ENCODE peak calls at places on chromosomes 2 and 18, in nine cellular contexts. Q, R, J, L, X, V, F, E and D are unnamed samples.

GRCh38 chr2:95307878-95308277 is 10.7 kb downstream of the KCNIP3 start:
- DNase-seq in F (no peak), L (no peak), Q (no peak), V (no peak), J (no peak), R (no peak), X (no peak), E (no peak), D (no peak)

GRCh38 chr2:235287369-235287722 is 206.5 kb upstream of the AGAP1 start:
- DNase-seq in J (peak), R (no peak), Q (no peak), V (no peak), X (no peak), F (no peak), E (no peak), L (no peak), D (no peak)

GRCh38 chr2:191321861-191322662 is 76.9 kb downstream of the MYO1B start:
- DNase-seq in F (no peak), E (no peak), V (no peak), Q (peak), L (no peak), J (peak), X (peak), R (no peak), D (no peak)

GRCh38 chr2:70692256-70692655 is 75.7 kb downstream of the ADD2 start:
- DNase-seq in V (no peak), L (no peak), Q (no peak), J (no peak), E (no peak), X (no peak), R (no peak), F (no peak), D (no peak)

GRCh38 chr2:68217729-68218128 is 34.6 kb downstream of the PPP3R1 start:
- DNase-seq in L (no peak), J (no peak), R (no peak), E (no peak), F (no peak), V (no peak), Q (no peak), X (no peak), D (no peak)

GRCh38 chr2:130823886-130824491 is 12.7 kb upstream of the ARHGEF4 start:
- DNase-seq in F (no peak), Q (no peak), J (no peak), X (no peak), V (no peak), R (no peak), L (no peak), E (no peak), D (no peak)

GRCh38 chr2:164412831-164413230 is 208.5 kb downstream of the GRB14 start:
- DNase-seq in F (no peak), E (no peak), R (no peak), X (no peak), J (no peak), L (no peak), Q (no peak), V (no peak), D (no peak)

GRCh38 chr2:113700186-113700841 is 56.1 kb downstream of the SLC35F5 start:
- DNase-seq in E (peak), R (peak), Q (peak), F (no peak), J (peak), L (no peak), X (peak), V (no peak), D (no peak)

GRCh38 chr2:240522406-240522805 is 35.4 kb downstream of the ANKMY1 start:
- DNase-seq in J (no peak), X (no peak), E (no peak), L (no peak), V (no peak), R (no peak), Q (no peak), F (no peak), D (no peak)

GRCh38 chr2:188369365-188369764 is 77.7 kb downstream of the GULP1 start:
- DNase-seq in Q (peak), J (peak), V (peak), L (peak), F (no peak), X (peak), E (peak), R (peak), D (peak)

GRCh38 chr2:2114745-2115245 is 216.3 kb downstream of the MYT1L start:
- DNase-seq in V (no peak), J (no peak), E (no peak), F (no peak), Q (no peak), L (no peak), X (no peak), R (peak), D (no peak)

GRCh38 chr2:235545369-235546150 is 51.7 kb downstream of the AGAP1 start:
- DNase-seq in R (no peak), X (no peak), Q (no peak), F (no peak), L (no peak), V (peak), E (no peak), J (no peak), D (no peak)

GRCh38 chr2:74497777-74498499 is 1.5 kb downstream of the LBX2 start:
- DNase-seq in X (no peak), F (no peak), V (peak), L (no peak), R (no peak), Q (no peak), J (no peak), E (no peak), D (peak)

GRCh38 chr2:27085670-27086089 is 892 bp upstream of the KHK start:
- DNase-seq in Q (peak), V (peak), X (peak), E (no peak), L (peak), R (no peak), F (peak), J (peak), D (peak)

GRCh38 chr2:42809876-42810125 is 17.4 kb upstream of the HAAO start:
- DNase-seq in E (peak), F (peak), X (peak), Q (peak), V (peak), J (peak), R (peak), L (peak), D (peak)

GRCh38 chr18:79581911-79582310 is 97.7 kb upstream of the CTDP1 start:
- DNase-seq in L (no peak), F (no peak), V (peak), X (no peak), E (no peak), Q (no peak), J (no peak), R (no peak), D (no peak)

GRCh38 chr2:126885701-126886121 is 13.0 kb upstream of the TEX51 start:
- DNase-seq in F (no peak), V (peak), R (no peak), Q (no peak), J (peak), L (no peak), X (no peak), E (no peak), D (no peak)

GRCh38 chr2:8315766-8316165 is 366.1 kb upstream of the ID2 start:
- DNase-seq in E (no peak), L (no peak), J (no peak), Q (no peak), V (no peak), R (no peak), F (no peak), X (peak), D (peak)

DNA sequence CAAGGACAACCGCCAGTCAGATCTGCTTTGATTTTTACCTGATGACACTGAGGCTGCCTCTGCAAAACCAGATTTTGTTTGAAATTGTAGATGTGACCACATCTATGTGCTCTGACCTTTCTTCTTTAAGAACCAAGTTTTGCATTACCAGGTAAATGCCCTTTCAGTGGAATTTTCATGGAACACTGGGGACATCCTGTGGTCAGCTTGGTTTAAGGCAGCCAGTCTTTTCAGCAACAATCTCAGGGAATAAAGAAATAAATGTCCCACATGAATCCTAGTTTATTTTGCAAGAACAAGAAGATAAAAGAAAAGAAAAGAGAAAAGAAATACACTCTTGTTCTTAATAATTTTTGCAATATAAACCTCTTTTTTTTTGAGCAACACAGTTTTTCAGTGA is 90.6 kb downstream of the POU3F3 start:
- DNase-seq in F (no peak), J (peak), L (peak), X (no peak), Q (no peak), E (peak), V (no peak), R (peak), D (peak)
- TF ChIP-seq CTCF in F (no peak), J (no peak), L (peak), X (peak), Q (no peak), E (peak), V (peak), R (peak), D (peak)

DNA sequence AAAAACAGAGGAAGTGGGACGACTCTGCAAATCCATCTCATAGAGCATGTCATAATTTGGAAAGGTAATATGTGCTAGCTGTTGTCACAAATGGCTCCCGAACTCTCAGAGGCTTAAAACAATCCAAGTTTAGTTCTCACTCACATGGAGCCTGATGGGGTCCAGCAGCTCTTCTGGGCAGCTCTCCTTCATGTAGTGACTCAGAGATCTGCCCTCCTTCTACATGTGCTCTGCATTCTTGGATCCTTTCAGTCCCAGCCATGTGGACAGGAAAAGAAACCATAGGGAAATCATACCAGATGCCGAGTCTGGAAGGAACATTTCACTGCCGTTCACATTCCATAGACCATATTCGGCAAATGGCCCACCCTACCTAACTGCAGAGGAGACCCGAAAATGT is 180.1 kb upstream of the APCDD1 start:
- DNase-seq in Q (no peak), L (no peak), V (no peak), F (no peak), E (no peak), R (no peak), X (no peak), J (peak), D (no peak)
- TF ChIP-seq CTCF in Q (no peak), L (no peak), V (no peak), F (no peak), E (no peak), R (no peak), X (no peak), J (no peak), D (no peak)

GRCh38 chr18:77899972-77900754 is 650.5 kb downstream of the GALR1 start:
- DNase-seq in Q (peak), J (peak), F (no peak), E (no peak), V (peak), X (peak), R (no peak), L (peak), D (peak)
- TF ChIP-seq CTCF in Q (peak), J (peak), F (peak), E (no peak), V (peak), X (peak), R (peak), L (peak), D (peak)

GRCh38 chr2:106642679-106643078 is 155.5 kb downstream of the CD8B2 start:
- DNase-seq in F (no peak), X (no peak), Q (no peak), E (no peak), L (no peak), J (peak), V (no peak), R (no peak), D (no peak)

GRCh38 chr2:106638609-106639008 is 151.4 kb downstream of the CD8B2 start:
- DNase-seq in E (no peak), F (no peak), X (no peak), Q (peak), J (no peak), R (no peak), L (no peak), V (no peak), D (no peak)

GRCh38 chr2:106638043-106638442 is 150.9 kb downstream of the CD8B2 start:
- DNase-seq in V (no peak), F (no peak), R (no peak), L (no peak), E (peak), J (peak), X (no peak), Q (no peak), D (no peak)
- TF ChIP-seq CTCF in V (peak), F (no peak), R (peak), L (peak), E (peak), J (peak), X (peak), Q (no peak), D (peak)